ENCODE peak calls at places on chromosomes 4 and X, in four cellular contexts. One of them, this sample, is unnamed.

GRCh38 chrX:75273483-75273882 is 402 bp upstream of the UPRT start:
- DNase-seq in endothelial cell of umbilical vein: no peak
- DNase-seq in K562: peak; percentile 17
- DNase-seq in GM12878: no peak
- DNase-seq in this sample: no peak

GRCh38 chr4:74632634-74633033 is 161.7 kb downstream of the BTC start:
- DNase-seq in endothelial cell of umbilical vein: peak; percentile 99
- DNase-seq in K562: peak; percentile 40
- DNase-seq in GM12878: no peak
- DNase-seq in this sample: peak; percentile 83

GRCh38 chr4:135382280-135382679 is 1180.7 kb upstream of the PABPC4L start:
- DNase-seq in endothelial cell of umbilical vein: no peak
- DNase-seq in K562: no peak
- DNase-seq in GM12878: no peak
- DNase-seq in this sample: no peak

GRCh38 chr4:145075742-145076472 is 22.1 kb downstream of the ANAPC10 start:
- DNase-seq in endothelial cell of umbilical vein: no peak
- DNase-seq in K562: no peak
- DNase-seq in GM12878: no peak
- DNase-seq in this sample: no peak

GRCh38 chrX:13938766-13939530 is 90.7 kb downstream of the GEMIN8 start:
- DNase-seq in endothelial cell of umbilical vein: no peak
- DNase-seq in K562: no peak
- DNase-seq in GM12878: no peak
- DNase-seq in this sample: peak; percentile 9

GRCh38 chr4:38699112-38699511 is 35.1 kb downstream of the KLF3 start:
- DNase-seq in endothelial cell of umbilical vein: no peak
- DNase-seq in K562: no peak
- DNase-seq in GM12878: no peak
- DNase-seq in this sample: no peak

GRCh38 chr4:152926959-152927358 is 9.2 kb upstream of the FHDC1 start:
- DNase-seq in endothelial cell of umbilical vein: no peak
- DNase-seq in K562: no peak
- DNase-seq in GM12878: no peak
- DNase-seq in this sample: no peak

GRCh38 chr4:2938906-2939305 is 24.3 kb downstream of the NOP14 start:
- DNase-seq in endothelial cell of umbilical vein: no peak
- DNase-seq in K562: no peak
- DNase-seq in GM12878: no peak
- DNase-seq in this sample: peak; percentile 29

GRCh38 chr4:26780524-26780923 is 80.1 kb upstream of the STIM2 start:
- DNase-seq in endothelial cell of umbilical vein: peak; percentile 39
- DNase-seq in K562: no peak
- DNase-seq in GM12878: no peak
- DNase-seq in this sample: peak; percentile 99

GRCh38 chr4:159027535-159027934 is 75.3 kb upstream of the RAPGEF2 start:
- DNase-seq in endothelial cell of umbilical vein: peak; percentile 73
- DNase-seq in K562: no peak
- DNase-seq in GM12878: no peak
- DNase-seq in this sample: no peak

GRCh38 chrX:25968920-25969319 is 169.2 kb upstream of the MAGEB18 start:
- DNase-seq in endothelial cell of umbilical vein: peak; percentile 33
- DNase-seq in K562: peak; percentile 4
- DNase-seq in GM12878: no peak
- DNase-seq in this sample: peak; percentile 41

GRCh38 chr4:153639556-153640475 is 44.3 kb upstream of the TLR2 start:
- DNase-seq in endothelial cell of umbilical vein: no peak
- DNase-seq in K562: no peak
- DNase-seq in GM12878: no peak
- DNase-seq in this sample: no peak

GRCh38 chrX:24728530-24728929 is 34.8 kb downstream of the POLA1 start:
- DNase-seq in endothelial cell of umbilical vein: no peak
- DNase-seq in K562: no peak
- DNase-seq in GM12878: no peak
- DNase-seq in this sample: no peak

GRCh38 chr4:53721276-53721675 is 130.0 kb upstream of the LNX1 start:
- DNase-seq in endothelial cell of umbilical vein: no peak
- DNase-seq in K562: no peak
- DNase-seq in GM12878: no peak
- DNase-seq in this sample: no peak

GRCh38 chr4:160567634-160568033 is 1464.8 kb downstream of the RAPGEF2 start:
- DNase-seq in endothelial cell of umbilical vein: no peak
- DNase-seq in K562: no peak
- DNase-seq in GM12878: no peak
- DNase-seq in this sample: no peak

GRCh38 chr4:76995776-76996175 is 46.2 kb downstream of the SEPTIN11 start:
- DNase-seq in endothelial cell of umbilical vein: no peak
- DNase-seq in K562: no peak
- DNase-seq in GM12878: no peak
- DNase-seq in this sample: no peak

GRCh38 chrX:44246826-44247225 is 96.6 kb downstream of the EFHC2 start:
- DNase-seq in endothelial cell of umbilical vein: no peak
- DNase-seq in K562: no peak
- DNase-seq in GM12878: no peak
- DNase-seq in this sample: no peak

GRCh38 chr4:46836584-46836983 is 72.5 kb downstream of the COX7B2 start:
- DNase-seq in endothelial cell of umbilical vein: no peak
- DNase-seq in K562: no peak
- DNase-seq in GM12878: no peak
- DNase-seq in this sample: no peak

GRCh38 chrX:103949506-103949905 is 12.9 kb upstream of the TMSB15B start:
- DNase-seq in endothelial cell of umbilical vein: no peak
- DNase-seq in K562: no peak
- DNase-seq in GM12878: no peak
- DNase-seq in this sample: no peak

GRCh38 chr4:120724656-120725055 is 197.9 kb downstream of the PRDM5 start:
- DNase-seq in endothelial cell of umbilical vein: no peak
- DNase-seq in K562: no peak
- DNase-seq in GM12878: no peak
- DNase-seq in this sample: no peak

GRCh38 chr4:186942745-186943606 is 219.3 kb upstream of the FAT1 start:
- DNase-seq in endothelial cell of umbilical vein: no peak
- DNase-seq in K562: no peak
- DNase-seq in GM12878: no peak
- DNase-seq in this sample: no peak

GRCh38 chrX:123077671-123078070 is 106.4 kb upstream of the GRIA3 start:
- DNase-seq in endothelial cell of umbilical vein: no peak
- DNase-seq in K562: no peak
- DNase-seq in GM12878: no peak
- DNase-seq in this sample: no peak

GRCh38 chr4:154807042-154807630 is 26.1 kb downstream of the RBM46 start:
- DNase-seq in endothelial cell of umbilical vein: peak; percentile 61
- DNase-seq in K562: peak; percentile 8
- DNase-seq in GM12878: peak; percentile 2
- DNase-seq in this sample: peak; percentile 39

GRCh38 chr4:26299254-26299882 is 21.4 kb upstream of the RBPJ start:
- DNase-seq in endothelial cell of umbilical vein: no peak
- DNase-seq in K562: no peak
- DNase-seq in GM12878: no peak
- DNase-seq in this sample: no peak

GRCh38 chrX:54427837-54428424 is 12.3 kb upstream of the TSR2 start:
- DNase-seq in endothelial cell of umbilical vein: no peak
- DNase-seq in K562: no peak
- DNase-seq in GM12878: no peak
- DNase-seq in this sample: no peak

GRCh38 chr4:25883565-25883964 is 20.8 kb upstream of the SEL1L3 start:
- DNase-seq in endothelial cell of umbilical vein: no peak
- DNase-seq in K562: no peak
- DNase-seq in GM12878: no peak
- DNase-seq in this sample: no peak

GRCh38 chrX:40145670-40146470 is 48.1 kb upstream of the BCOR start:
- DNase-seq in endothelial cell of umbilical vein: no peak
- DNase-seq in K562: no peak
- DNase-seq in GM12878: no peak
- DNase-seq in this sample: no peak

GRCh38 chr4:156512622-156513021 is 459.0 kb downstream of the PDGFC start:
- DNase-seq in endothelial cell of umbilical vein: no peak
- DNase-seq in K562: no peak
- DNase-seq in GM12878: no peak
- DNase-seq in this sample: no peak

GRCh38 chr4:129323630-129324029 is 227.7 kb downstream of the C4orf33 start:
- DNase-seq in endothelial cell of umbilical vein: no peak
- DNase-seq in K562: no peak
- DNase-seq in GM12878: no peak
- DNase-seq in this sample: no peak

GRCh38 chr4:21757281-21757680 is 191.3 kb downstream of the KCNIP4 start:
- DNase-seq in endothelial cell of umbilical vein: no peak
- DNase-seq in K562: no peak
- DNase-seq in GM12878: no peak
- DNase-seq in this sample: no peak

GRCh38 chr4:18664051-18664450 is 642.5 kb upstream of the LCORL start:
- DNase-seq in endothelial cell of umbilical vein: no peak
- DNase-seq in K562: no peak
- DNase-seq in GM12878: no peak
- DNase-seq in this sample: no peak

GRCh38 chr4:126583509-126583908 is 1049.2 kb upstream of the INTU start:
- DNase-seq in endothelial cell of umbilical vein: peak; percentile 6
- DNase-seq in K562: no peak
- DNase-seq in GM12878: no peak
- DNase-seq in this sample: peak; percentile 31

DNA sequence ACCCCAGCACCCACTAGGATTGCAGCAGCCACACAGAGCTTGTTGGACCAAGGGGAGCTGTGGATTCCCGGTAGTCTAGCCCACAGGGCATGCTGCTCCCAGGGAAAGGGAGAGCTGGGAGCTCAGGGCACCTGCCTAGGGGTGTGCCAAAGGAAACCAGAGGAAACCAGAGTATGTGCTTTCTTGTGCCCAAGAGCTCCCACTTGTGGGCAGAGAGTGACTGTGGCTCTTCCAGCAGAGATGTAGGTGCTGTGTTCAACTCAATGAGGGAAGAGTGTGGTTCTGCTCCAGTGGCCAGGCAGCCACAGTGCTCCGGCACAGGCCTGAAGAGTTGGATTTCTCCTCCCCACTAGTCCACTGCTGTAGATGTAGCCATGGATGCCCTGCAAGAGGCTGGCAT is 1050.0 kb upstream of the INTU start:
- DNase-seq in endothelial cell of umbilical vein: no peak
- DNase-seq in K562: no peak
- DNase-seq in GM12878: no peak
- DNase-seq in this sample: no peak
- TF ChIP-seq MAX in endothelial cell of umbilical vein: no peak
- TF ChIP-seq MAX in K562: no peak
- TF ChIP-seq MAX in GM12878: no peak
- TF ChIP-seq MAX in this sample: no peak

GRCh38 chr4:177393236-177393635 is 49.0 kb downstream of the AGA start:
- DNase-seq in endothelial cell of umbilical vein: no peak
- DNase-seq in K562: no peak
- DNase-seq in GM12878: no peak
- DNase-seq in this sample: peak; percentile 24
- TF ChIP-seq MYC in endothelial cell of umbilical vein: no peak
- TF ChIP-seq MYC in K562: no peak
- TF ChIP-seq MYC in GM12878: no peak
- TF ChIP-seq MYC in this sample: no peak

GRCh38 chr4:11632488-11632887 is 203.8 kb upstream of the HS3ST1 start:
- DNase-seq in endothelial cell of umbilical vein: no peak
- DNase-seq in K562: no peak
- DNase-seq in GM12878: no peak
- DNase-seq in this sample: no peak

GRCh38 chr4:11634283-11634682 is 205.6 kb upstream of the HS3ST1 start:
- DNase-seq in endothelial cell of umbilical vein: no peak
- DNase-seq in K562: no peak
- DNase-seq in GM12878: no peak
- DNase-seq in this sample: no peak

GRCh38 chr4:11631416-11631815 is 202.7 kb upstream of the HS3ST1 start:
- DNase-seq in endothelial cell of umbilical vein: no peak
- DNase-seq in K562: no peak
- DNase-seq in GM12878: no peak
- DNase-seq in this sample: no peak

GRCh38 chr4:11633435-11633834 is 204.7 kb upstream of the HS3ST1 start:
- DNase-seq in endothelial cell of umbilical vein: no peak
- DNase-seq in K562: no peak
- DNase-seq in GM12878: no peak
- DNase-seq in this sample: no peak

GRCh38 chr4:11632015-11632414 is 203.3 kb upstream of the HS3ST1 start:
- DNase-seq in endothelial cell of umbilical vein: no peak
- DNase-seq in K562: no peak
- DNase-seq in GM12878: no peak
- DNase-seq in this sample: no peak
- TF ChIP-seq MAX in endothelial cell of umbilical vein: no peak
- TF ChIP-seq MAX in K562: no peak
- TF ChIP-seq MAX in GM12878: no peak
- TF ChIP-seq MAX in this sample: no peak

GRCh38 chr4:92387459-92388069 is 83.8 kb downstream of the GRID2 start:
- DNase-seq in endothelial cell of umbilical vein: peak; percentile 63
- DNase-seq in K562: peak; percentile 3
- DNase-seq in GM12878: peak; percentile 4
- DNase-seq in this sample: peak; percentile 52
- TF ChIP-seq MYC in endothelial cell of umbilical vein: no peak
- TF ChIP-seq MYC in K562: no peak
- TF ChIP-seq MYC in GM12878: no peak
- TF ChIP-seq MYC in this sample: no peak

This sample was measured in NB4.